ENCODE peak calls at places on chromosomes 5 and 9, in nine cellular contexts. One of them, this sample, is unnamed.

GRCh38 chr9:109064963-109065701 is 51.8 kb upstream of the CTNNAL1 start:
- DNase-seq in CD4-positive, alpha-beta T cell: no peak
- DNase-seq in AG04449: no peak
- DNase-seq in nephron progenitor cell: no peak
- DNase-seq in GM23338: no peak
- DNase-seq in mesothelial cell of epicardium: no peak
- DNase-seq in AG09319: no peak
- DNase-seq in IMR-90: peak; percentile 54
- DNase-seq in SK-N-SH: no peak
- DNase-seq in this sample: no peak

GRCh38 chr9:33443504-33444154 is 3.8 kb downstream of the AQP3 start:
- DNase-seq in CD4-positive, alpha-beta T cell: no peak
- DNase-seq in AG04449: no peak
- DNase-seq in nephron progenitor cell: no peak
- DNase-seq in GM23338: peak; percentile 35
- DNase-seq in mesothelial cell of epicardium: no peak
- DNase-seq in AG09319: no peak
- DNase-seq in IMR-90: no peak
- DNase-seq in SK-N-SH: no peak
- DNase-seq in this sample: no peak

GRCh38 chr9:82363666-82364065 is 375.1 kb downstream of the SPATA31D1 start:
- DNase-seq in CD4-positive, alpha-beta T cell: no peak
- DNase-seq in AG04449: no peak
- DNase-seq in nephron progenitor cell: no peak
- DNase-seq in GM23338: no peak
- DNase-seq in mesothelial cell of epicardium: no peak
- DNase-seq in AG09319: no peak
- DNase-seq in IMR-90: no peak
- DNase-seq in SK-N-SH: no peak
- DNase-seq in this sample: no peak

GRCh38 chr9:17905356-17906203 is 326.7 kb downstream of the SH3GL2 start:
- DNase-seq in CD4-positive, alpha-beta T cell: no peak
- DNase-seq in AG04449: no peak
- DNase-seq in nephron progenitor cell: peak; percentile 16
- DNase-seq in GM23338: peak; percentile 21
- DNase-seq in mesothelial cell of epicardium: peak; percentile 38
- DNase-seq in AG09319: no peak
- DNase-seq in IMR-90: no peak
- DNase-seq in SK-N-SH: no peak
- DNase-seq in this sample: no peak

GRCh38 chr9:93092171-93092991 is 3.6 kb upstream of the CARD19 start:
- DNase-seq in CD4-positive, alpha-beta T cell: peak; percentile 32
- DNase-seq in AG04449: no peak
- DNase-seq in nephron progenitor cell: no peak
- DNase-seq in GM23338: no peak
- DNase-seq in mesothelial cell of epicardium: no peak
- DNase-seq in AG09319: no peak
- DNase-seq in IMR-90: no peak
- DNase-seq in SK-N-SH: no peak
- DNase-seq in this sample: no peak

GRCh38 chr5:129541648-129542251 is 81.7 kb downstream of the ADAMTS19 start:
- DNase-seq in CD4-positive, alpha-beta T cell: no peak
- DNase-seq in AG04449: no peak
- DNase-seq in nephron progenitor cell: no peak
- DNase-seq in GM23338: peak; percentile 13
- DNase-seq in mesothelial cell of epicardium: no peak
- DNase-seq in AG09319: no peak
- DNase-seq in IMR-90: peak; percentile 9
- DNase-seq in SK-N-SH: no peak
- DNase-seq in this sample: no peak

GRCh38 chr5:163467682-163468081 is 7.2 kb downstream of the HMMR start:
- DNase-seq in CD4-positive, alpha-beta T cell: no peak
- DNase-seq in AG04449: no peak
- DNase-seq in nephron progenitor cell: no peak
- DNase-seq in GM23338: no peak
- DNase-seq in mesothelial cell of epicardium: no peak
- DNase-seq in AG09319: no peak
- DNase-seq in IMR-90: no peak
- DNase-seq in SK-N-SH: peak; percentile 24
- DNase-seq in this sample: no peak

GRCh38 chr5:158560170-158560569 is 539.5 kb downstream of the EBF1 start:
- DNase-seq in CD4-positive, alpha-beta T cell: no peak
- DNase-seq in AG04449: no peak
- DNase-seq in nephron progenitor cell: no peak
- DNase-seq in GM23338: no peak
- DNase-seq in mesothelial cell of epicardium: no peak
- DNase-seq in AG09319: peak; percentile 14
- DNase-seq in IMR-90: no peak
- DNase-seq in SK-N-SH: no peak
- DNase-seq in this sample: no peak

GRCh38 chr5:72195581-72195980 is 88.3 kb downstream of the MAP1B start:
- DNase-seq in CD4-positive, alpha-beta T cell: no peak
- DNase-seq in AG04449: no peak
- DNase-seq in nephron progenitor cell: no peak
- DNase-seq in GM23338: no peak
- DNase-seq in mesothelial cell of epicardium: no peak
- DNase-seq in AG09319: no peak
- DNase-seq in IMR-90: no peak
- DNase-seq in SK-N-SH: no peak
- DNase-seq in this sample: no peak

GRCh38 chr5:133260715-133261114 is 208.9 kb downstream of the HSPA4 start:
- DNase-seq in CD4-positive, alpha-beta T cell: no peak
- DNase-seq in AG04449: no peak
- DNase-seq in nephron progenitor cell: no peak
- DNase-seq in GM23338: no peak
- DNase-seq in mesothelial cell of epicardium: no peak
- DNase-seq in AG09319: no peak
- DNase-seq in IMR-90: no peak
- DNase-seq in SK-N-SH: no peak
- DNase-seq in this sample: no peak
- TF ChIP-seq CTCF in CD4-positive, alpha-beta T cell: no peak
- TF ChIP-seq CTCF in AG04449: no peak
- TF ChIP-seq CTCF in nephron progenitor cell: no peak
- TF ChIP-seq CTCF in GM23338: no peak
- TF ChIP-seq CTCF in mesothelial cell of epicardium: no peak
- TF ChIP-seq CTCF in AG09319: no peak
- TF ChIP-seq CTCF in IMR-90: peak; percentile 32
- TF ChIP-seq CTCF in SK-N-SH: peak; percentile 27
- TF ChIP-seq CTCF in this sample: no peak

DNA sequence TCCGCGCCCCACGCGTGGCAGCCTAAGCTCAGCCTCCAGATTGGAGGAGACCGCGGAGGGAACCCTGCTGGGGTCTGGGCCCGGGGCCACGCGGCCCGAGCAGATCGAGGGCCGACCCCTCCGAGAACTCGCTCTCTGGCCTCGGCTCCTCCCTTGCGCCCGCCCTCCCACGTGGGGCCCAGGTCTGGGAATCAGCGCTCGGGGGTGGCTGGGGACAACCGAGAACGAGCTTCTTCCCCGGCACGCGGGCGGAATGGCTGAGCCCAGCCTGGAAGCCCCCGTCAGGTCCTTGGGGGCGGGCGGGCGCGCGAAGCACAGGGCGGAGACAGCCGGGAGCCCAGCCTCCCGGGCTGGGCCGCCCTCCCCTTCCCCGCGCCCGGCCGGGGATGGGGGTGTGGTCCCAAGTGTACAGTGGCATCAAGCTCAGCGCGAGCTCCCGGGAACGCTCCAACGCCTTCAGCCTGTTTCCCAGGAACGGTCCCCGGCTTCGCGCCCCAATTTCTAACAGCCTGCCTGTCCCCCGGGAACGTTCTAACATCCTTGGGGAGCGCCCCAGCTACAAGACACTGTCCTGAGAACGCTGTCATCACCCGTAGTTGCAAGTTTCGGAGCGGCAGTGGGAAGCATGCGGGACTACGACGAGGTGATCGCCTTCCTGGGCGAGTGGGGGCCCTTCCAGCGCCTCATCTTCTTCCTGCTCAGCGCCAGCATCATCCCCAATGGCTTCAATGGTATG is at the start of gene SLC22A4:
- DNase-seq in CD4-positive, alpha-beta T cell: peak; percentile 64
- DNase-seq in AG04449: peak; percentile 61
- DNase-seq in nephron progenitor cell: peak; percentile 90
- DNase-seq in GM23338: peak; percentile 89
- DNase-seq in mesothelial cell of epicardium: peak; percentile 91
- DNase-seq in AG09319: peak; percentile 80
- DNase-seq in IMR-90: peak; percentile 92
- DNase-seq in SK-N-SH: peak; percentile 94
- DNase-seq in this sample: peak; percentile 83
- TF ChIP-seq CTCF in CD4-positive, alpha-beta T cell: no peak
- TF ChIP-seq CTCF in AG04449: no peak
- TF ChIP-seq CTCF in nephron progenitor cell: no peak
- TF ChIP-seq CTCF in GM23338: no peak
- TF ChIP-seq CTCF in mesothelial cell of epicardium: no peak
- TF ChIP-seq CTCF in AG09319: no peak
- TF ChIP-seq CTCF in IMR-90: no peak
- TF ChIP-seq CTCF in SK-N-SH: no peak
- TF ChIP-seq CTCF in this sample: no peak

DNA sequence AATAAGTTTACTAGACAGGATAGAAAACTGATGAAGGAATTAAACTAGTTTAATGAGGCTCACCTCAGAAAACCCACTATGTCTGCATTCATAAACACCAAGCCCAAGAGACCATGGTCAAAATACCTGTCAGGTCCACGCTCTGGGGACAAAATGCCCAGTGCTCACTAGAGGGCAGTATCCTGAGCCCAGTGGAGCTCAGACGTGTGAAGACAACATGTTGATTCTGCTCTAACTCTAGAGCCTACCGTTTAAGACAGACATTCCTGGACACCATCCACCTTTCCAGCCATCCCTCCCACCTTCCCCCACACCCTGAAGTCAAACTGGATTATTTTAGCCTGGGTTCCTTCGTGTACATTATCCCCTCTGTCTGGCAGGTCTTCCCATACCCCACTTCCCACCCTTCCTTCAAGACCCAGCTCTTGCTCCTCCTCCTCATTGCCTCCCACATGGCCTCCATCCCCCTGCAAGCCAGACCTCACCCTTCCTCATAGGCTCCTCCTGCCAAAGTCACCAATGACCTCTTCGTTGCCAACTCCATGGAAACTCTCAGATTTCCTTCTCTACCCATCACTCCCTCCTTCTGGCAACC is 142.3 kb upstream of the FSTL4 start:
- DNase-seq in CD4-positive, alpha-beta T cell: no peak
- DNase-seq in AG04449: no peak
- DNase-seq in nephron progenitor cell: peak; percentile 27
- DNase-seq in GM23338: peak; percentile 73
- DNase-seq in mesothelial cell of epicardium: peak; percentile 35
- DNase-seq in AG09319: no peak
- DNase-seq in IMR-90: peak; percentile 7
- DNase-seq in SK-N-SH: no peak
- DNase-seq in this sample: peak; percentile 60
- TF ChIP-seq CTCF in CD4-positive, alpha-beta T cell: peak; percentile 21
- TF ChIP-seq CTCF in AG04449: peak; percentile 63
- TF ChIP-seq CTCF in nephron progenitor cell: peak; percentile 58
- TF ChIP-seq CTCF in GM23338: peak; percentile 76
- TF ChIP-seq CTCF in mesothelial cell of epicardium: no peak
- TF ChIP-seq CTCF in AG09319: peak; percentile 44
- TF ChIP-seq CTCF in IMR-90: peak; percentile 42
- TF ChIP-seq CTCF in SK-N-SH: peak; percentile 56
- TF ChIP-seq CTCF in this sample: peak; percentile 56

GRCh38 chr5:150779397-150780179 is 1.0 kb downstream of the SMIM3 start:
- DNase-seq in CD4-positive, alpha-beta T cell: no peak
- DNase-seq in AG04449: no peak
- DNase-seq in nephron progenitor cell: no peak
- DNase-seq in GM23338: no peak
- DNase-seq in mesothelial cell of epicardium: no peak
- DNase-seq in AG09319: no peak
- DNase-seq in IMR-90: peak; percentile 66
- DNase-seq in SK-N-SH: no peak
- DNase-seq in this sample: no peak

GRCh38 chr5:150777685-150778084 is 872 bp upstream of the SMIM3 start:
- DNase-seq in CD4-positive, alpha-beta T cell: no peak
- DNase-seq in AG04449: no peak
- DNase-seq in nephron progenitor cell: no peak
- DNase-seq in GM23338: no peak
- DNase-seq in mesothelial cell of epicardium: no peak
- DNase-seq in AG09319: no peak
- DNase-seq in IMR-90: no peak
- DNase-seq in SK-N-SH: no peak
- DNase-seq in this sample: no peak

GRCh38 chr5:150778103-150778516 is 447 bp upstream of the SMIM3 start:
- DNase-seq in CD4-positive, alpha-beta T cell: no peak
- DNase-seq in AG04449: no peak
- DNase-seq in nephron progenitor cell: no peak
- DNase-seq in GM23338: peak; percentile 51
- DNase-seq in mesothelial cell of epicardium: no peak
- DNase-seq in AG09319: no peak
- DNase-seq in IMR-90: peak; percentile 51
- DNase-seq in SK-N-SH: no peak
- DNase-seq in this sample: no peak

GRCh38 chr5:150780180-150780692 is 1.7 kb downstream of the SMIM3 start:
- DNase-seq in CD4-positive, alpha-beta T cell: no peak
- DNase-seq in AG04449: no peak
- DNase-seq in nephron progenitor cell: no peak
- DNase-seq in GM23338: no peak
- DNase-seq in mesothelial cell of epicardium: no peak
- DNase-seq in AG09319: no peak
- DNase-seq in IMR-90: peak; percentile 79
- DNase-seq in SK-N-SH: no peak
- DNase-seq in this sample: no peak

DNA sequence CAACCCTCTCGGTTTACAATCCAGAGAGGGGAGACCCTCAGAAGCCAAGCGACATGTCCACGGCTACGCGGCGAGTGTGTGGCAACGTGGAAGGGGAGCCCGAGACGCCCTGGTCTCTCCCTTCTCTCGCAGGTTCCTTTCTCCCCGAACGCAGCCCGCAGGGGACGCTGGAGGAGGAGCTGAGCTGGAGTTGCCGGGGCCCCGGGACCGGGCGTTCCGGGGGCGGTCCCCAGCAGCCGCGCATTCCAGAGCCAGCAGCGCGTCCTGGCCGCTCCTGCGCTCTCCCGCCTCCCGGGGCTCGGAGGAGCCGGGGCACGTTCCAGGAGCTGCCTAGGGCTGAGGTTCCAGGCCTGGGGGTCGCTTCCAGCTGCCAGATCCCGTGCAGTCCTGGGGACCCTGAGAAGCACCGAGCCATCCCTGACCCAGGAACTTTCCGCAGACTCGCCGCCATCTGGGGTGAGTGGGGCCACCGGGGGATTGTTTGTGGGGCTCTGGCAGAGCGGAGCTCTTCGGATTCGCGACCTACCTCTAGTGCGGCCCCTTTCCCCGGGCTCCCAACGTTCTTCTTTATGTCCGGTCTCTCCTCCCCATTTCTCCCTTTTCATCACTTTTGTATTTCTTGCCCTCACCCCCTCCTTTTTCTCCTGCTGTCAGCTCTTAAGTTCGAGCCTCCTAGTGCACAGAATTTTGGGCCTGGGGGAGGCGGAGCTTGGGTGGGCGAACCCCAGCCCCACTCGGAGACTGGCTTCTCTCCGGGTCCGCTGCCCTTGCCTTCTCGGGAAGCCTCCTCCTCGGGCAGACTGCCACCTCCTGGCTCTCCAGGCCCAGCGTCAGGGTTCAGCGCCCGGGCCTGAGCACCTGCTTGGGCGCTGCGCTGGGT is at the start of gene SMIM3:
- DNase-seq in CD4-positive, alpha-beta T cell: peak; percentile 74
- DNase-seq in AG04449: no peak
- DNase-seq in nephron progenitor cell: peak; percentile 86
- DNase-seq in GM23338: peak; percentile 92
- DNase-seq in mesothelial cell of epicardium: peak; percentile 87
- DNase-seq in AG09319: no peak
- DNase-seq in IMR-90: peak; percentile 63
- DNase-seq in SK-N-SH: peak; percentile 86
- DNase-seq in this sample: peak; percentile 71
- TF ChIP-seq CTCF in CD4-positive, alpha-beta T cell: peak; percentile 41
- TF ChIP-seq CTCF in AG04449: peak; percentile 56
- TF ChIP-seq CTCF in nephron progenitor cell: no peak
- TF ChIP-seq CTCF in GM23338: peak; percentile 53
- TF ChIP-seq CTCF in mesothelial cell of epicardium: no peak
- TF ChIP-seq CTCF in AG09319: peak; percentile 40
- TF ChIP-seq CTCF in IMR-90: peak; percentile 48
- TF ChIP-seq CTCF in SK-N-SH: peak; percentile 60
- TF ChIP-seq CTCF in this sample: no peak